ENCODE peak calls at places on chromosomes 12 and 14, in six cellular contexts. A is GM12878, O is GM12891, Y is HepG2, D is K562, B is H1. W is an unnamed sample.

GRCh38 chr12:89707623-89707991 is 1.0 kb downstream of the ATP2B1 start:
- DNase-seq in A (no peak), O (no peak), Y (peak; percentile 16), D (peak; percentile 20), B (peak; percentile 55), W (no peak)

GRCh38 chr12:15522574-15523187 is 200.4 kb downstream of the PTPRO start:
- DNase-seq in A (no peak), O (no peak), Y (peak; percentile 38), D (no peak), B (no peak), W (no peak)

GRCh38 chr14:56324831-56325230 is 206.6 kb downstream of the PELI2 start:
- DNase-seq in A (no peak), O (no peak), Y (no peak), D (no peak), B (no peak), W (no peak)

GRCh38 chr12:114835031-114835430 is 151.1 kb upstream of the TBX3 start:
- DNase-seq in A (no peak), O (no peak), Y (no peak), D (no peak), B (no peak), W (no peak)

GRCh38 chr12:100643246-100643645 is 69.8 kb downstream of the GAS2L3 start:
- DNase-seq in A (no peak), O (no peak), Y (no peak), D (no peak), B (no peak), W (no peak)

GRCh38 chr12:46771268-46771837 is 54.4 kb downstream of the SLC38A4 start:
- DNase-seq in A (no peak), O (no peak), Y (no peak), D (no peak), B (no peak), W (no peak)

GRCh38 chr14:22450266-22450665 is 138.8 kb downstream of the DAD1 start:
- DNase-seq in A (no peak), O (no peak), Y (no peak), D (no peak), B (no peak), W (no peak)

GRCh38 chr12:27429606-27430005 is 16.9 kb upstream of the SMCO2 start:
- DNase-seq in A (no peak), O (no peak), Y (no peak), D (no peak), B (no peak), W (no peak)

GRCh38 chr14:103503296-103503695 is 19.3 kb downstream of the CKB start:
- DNase-seq in A (no peak), O (no peak), Y (no peak), D (no peak), B (no peak), W (no peak)

GRCh38 chr14:103500148-103500990 is 22.3 kb downstream of the CKB start:
- DNase-seq in A (no peak), O (no peak), Y (peak; percentile 72), D (peak; percentile 64), B (peak; percentile 92), W (no peak)

GRCh38 chr14:103501041-103501870 is 21.4 kb downstream of the CKB start:
- DNase-seq in A (no peak), O (no peak), Y (no peak), D (no peak), B (no peak), W (no peak)

GRCh38 chr14:103502877-103503276 is 19.8 kb downstream of the CKB start:
- DNase-seq in A (no peak), O (no peak), Y (no peak), D (no peak), B (no peak), W (no peak)

GRCh38 chr14:103501921-103502669 is 20.5 kb downstream of the CKB start:
- DNase-seq in A (no peak), O (no peak), Y (no peak), D (no peak), B (no peak), W (no peak)
- TF ChIP-seq POLR2A in A (no peak), O (no peak), Y (no peak), D (no peak), B (no peak), W (no peak)

GRCh38 chr12:132353811-132354210 is 24.4 kb upstream of the GALNT9 start:
- DNase-seq in A (no peak), O (no peak), Y (no peak), D (no peak), B (no peak), W (no peak)

GRCh38 chr12:132354982-132355680 is 25.7 kb upstream of the GALNT9 start:
- DNase-seq in A (no peak), O (no peak), Y (no peak), D (no peak), B (no peak), W (no peak)

GRCh38 chr12:132351751-132352495 is 22.5 kb upstream of the GALNT9 start:
- DNase-seq in A (no peak), O (no peak), Y (no peak), D (no peak), B (no peak), W (no peak)

GRCh38 chr12:132354211-132354981 is 25.0 kb upstream of the GALNT9 start:
- DNase-seq in A (no peak), O (no peak), Y (no peak), D (no peak), B (no peak), W (no peak)

DNA sequence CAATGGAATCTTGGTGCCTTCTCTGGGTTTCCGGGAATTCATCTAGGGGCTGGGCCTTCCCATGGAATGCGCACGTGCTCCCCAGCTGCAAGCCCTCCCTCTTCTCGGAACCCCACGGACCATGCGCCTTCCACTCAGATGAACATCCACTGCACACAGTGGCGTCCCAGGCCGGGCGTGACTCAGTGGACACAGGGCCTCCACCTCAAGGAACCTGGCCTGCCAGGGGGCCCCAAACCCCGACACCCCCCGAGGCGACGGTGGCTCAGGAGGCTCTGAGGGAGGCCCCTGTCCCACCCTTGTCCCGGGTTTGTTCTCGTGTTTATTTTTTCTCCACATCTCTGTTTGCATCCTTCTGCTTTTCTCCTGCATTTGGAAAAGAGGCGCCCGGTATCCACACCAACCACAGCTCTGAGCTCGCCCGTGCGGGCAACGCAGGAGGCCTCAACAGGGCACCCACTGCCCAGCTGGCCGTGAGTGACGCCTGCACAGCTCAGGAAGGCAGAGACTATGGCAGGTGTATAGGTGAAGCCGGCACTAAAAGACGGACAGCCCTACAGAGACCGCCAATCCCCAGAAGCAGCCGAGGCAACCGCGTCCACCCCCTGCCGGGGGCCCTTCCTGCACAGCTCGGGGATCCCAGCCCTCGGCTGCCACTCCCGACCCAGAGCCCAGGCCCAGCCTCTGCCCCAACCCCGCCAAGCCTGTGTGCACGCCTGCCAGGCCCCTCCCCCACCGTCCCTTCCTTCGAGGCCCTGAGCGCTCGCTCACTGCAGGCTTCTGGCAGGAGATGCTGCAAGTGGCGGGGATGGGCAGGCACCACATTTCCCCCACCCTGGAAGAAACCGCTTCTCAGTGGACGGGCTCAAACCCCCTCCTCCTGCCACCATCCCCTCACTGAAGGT is 23.8 kb upstream of the GALNT9 start:
- DNase-seq in A (no peak), O (no peak), Y (no peak), D (no peak), B (no peak), W (no peak)
- TF ChIP-seq TAF1 in A (no peak), O (no peak), Y (no peak), D (no peak), B (no peak), W (no peak)

GRCh38 chr14:77031680-77032482 is 3.4 kb upstream of the IRF2BPL start:
- DNase-seq in A (no peak), O (no peak), Y (no peak), D (no peak), B (no peak), W (no peak)

GRCh38 chr14:77033622-77034521 is 5.4 kb upstream of the IRF2BPL start:
- DNase-seq in A (peak; percentile 72), O (peak; percentile 71), Y (peak; percentile 81), D (no peak), B (peak; percentile 90), W (peak; percentile 79)

GRCh38 chr14:77035267-77035666 is 6.8 kb upstream of the IRF2BPL start:
- DNase-seq in A (no peak), O (no peak), Y (no peak), D (no peak), B (no peak), W (no peak)

GRCh38 chr14:77032483-77032853 is 4.0 kb upstream of the IRF2BPL start:
- DNase-seq in A (no peak), O (no peak), Y (no peak), D (no peak), B (no peak), W (no peak)

DNA sequence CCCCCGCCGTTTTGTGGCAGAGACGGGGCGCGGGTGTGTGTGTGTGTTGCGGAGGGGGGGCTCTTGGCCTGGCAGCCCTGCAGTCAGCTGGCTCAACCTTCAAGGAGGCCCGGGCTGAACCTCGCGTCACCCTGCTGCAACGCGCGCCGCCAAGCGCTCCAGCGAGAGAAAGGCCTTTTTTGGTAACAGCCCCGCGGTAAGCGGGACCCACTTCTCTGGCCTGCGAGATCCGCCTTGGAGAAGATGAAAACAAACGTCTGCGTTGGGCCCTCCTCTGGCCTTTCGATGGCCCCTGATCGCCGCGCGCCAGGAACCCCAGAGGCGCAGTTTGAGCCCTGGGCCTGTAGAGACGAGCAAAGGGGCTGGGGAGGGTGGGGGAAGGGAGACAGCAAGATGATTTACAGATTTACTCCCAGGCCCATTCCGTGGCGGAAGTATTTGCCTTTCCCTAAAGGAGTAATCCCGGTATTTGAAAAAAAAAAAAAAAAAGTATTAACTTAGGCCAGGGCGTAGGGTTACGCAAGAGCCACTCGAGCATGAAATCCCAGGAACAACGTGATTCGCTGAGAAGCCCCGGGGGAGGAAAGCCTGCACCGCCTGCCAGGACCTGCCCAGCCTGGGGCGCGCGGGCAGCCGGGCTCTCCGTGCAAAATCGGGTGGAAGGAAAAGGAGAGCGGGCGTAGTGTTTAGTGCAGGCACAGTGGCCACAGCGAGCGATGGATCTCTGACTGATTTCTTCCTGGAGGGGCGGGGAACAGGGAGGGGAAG is 4.5 kb upstream of the IRF2BPL start:
- DNase-seq in A (no peak), O (peak; percentile 56), Y (peak; percentile 86), D (no peak), B (peak; percentile 81), W (peak; percentile 70)
- TF ChIP-seq POLR2A in A (peak; percentile 65), O (peak; percentile 39), Y (peak; percentile 47), D (no peak), B (no peak), W (peak; percentile 72)

GRCh38 chr14:103279129-103280025 is 54.7 kb upstream of the EIF5 start:
- DNase-seq in A (no peak), O (no peak), Y (no peak), D (no peak), B (peak; percentile 72), W (no peak)

GRCh38 chr14:103283916-103284315 is 50.1 kb upstream of the EIF5 start:
- DNase-seq in A (no peak), O (no peak), Y (no peak), D (no peak), B (no peak), W (no peak)

GRCh38 chr14:103280278-103280917 is 53.6 kb upstream of the EIF5 start:
- DNase-seq in A (no peak), O (no peak), Y (no peak), D (no peak), B (peak; percentile 39), W (no peak)

GRCh38 chr14:103282932-103283331 is 51.1 kb upstream of the EIF5 start:
- DNase-seq in A (no peak), O (no peak), Y (no peak), D (no peak), B (no peak), W (no peak)

DNA sequence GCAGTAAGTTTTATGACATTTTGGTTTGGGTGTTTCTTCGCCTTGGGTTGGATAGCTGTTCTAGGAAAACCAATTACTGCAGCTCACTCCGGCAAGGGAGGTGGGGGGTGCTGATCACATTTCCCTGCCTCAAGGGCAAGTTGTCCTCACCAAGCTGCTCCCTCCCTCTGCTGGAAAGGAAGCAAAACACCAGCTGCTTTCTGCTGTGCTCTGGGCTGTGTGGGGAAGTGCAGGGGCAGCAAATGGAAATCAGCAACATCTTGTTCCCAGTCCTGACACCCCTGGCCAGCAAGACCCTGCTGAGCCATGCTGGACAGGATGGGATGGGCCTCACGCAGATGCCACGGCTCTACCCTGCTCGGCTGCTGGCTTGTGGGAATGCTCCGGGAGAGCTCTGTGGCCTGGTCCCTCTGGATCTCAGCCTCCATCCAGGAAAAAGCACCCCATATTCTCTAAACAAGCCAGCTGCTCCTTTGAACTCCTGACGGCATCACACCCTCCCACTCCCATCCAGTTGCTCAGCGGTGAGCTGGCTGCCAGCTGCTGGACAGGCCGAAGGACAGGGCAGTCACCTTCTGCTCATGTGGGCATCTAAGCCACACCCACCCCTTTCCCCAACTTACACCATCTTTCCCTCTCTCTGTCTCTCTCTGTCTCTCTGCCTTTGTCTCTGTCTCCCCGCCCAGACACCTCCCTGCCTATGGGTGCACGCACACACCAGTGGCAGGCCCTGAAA is 52.4 kb upstream of the EIF5 start:
- DNase-seq in A (no peak), O (no peak), Y (peak; percentile 49), D (peak; percentile 34), B (no peak), W (no peak)
- TF ChIP-seq TAF1 in A (no peak), O (no peak), Y (no peak), D (no peak), B (no peak), W (no peak)